ENCODE peak calls at places on chromosomes 12 and 14, in ten cellular contexts. L, X, B, G, O, D, J, Z, W and N are unnamed samples.

GRCh38 chr12:124655317-124656213 is 88.2 kb upstream of the NCOR2 start:
- DNase-seq in L (no peak), X (no peak), B (peak; percentile 29), G (peak; percentile 46), O (peak; percentile 44), D (peak; percentile 66), J (no peak), Z (no peak), W (no peak), N (peak; percentile 91)

GRCh38 chr14:106528717-106529116 is 1002.3 kb downstream of the TMEM121 start:
- DNase-seq in L (no peak), X (no peak), B (no peak), G (no peak), O (no peak), D (no peak), J (peak; percentile 19), Z (no peak), W (no peak), N (no peak)

GRCh38 chr14:94764573-94764972 is 5.3 kb downstream of the GSC start:
- DNase-seq in L (no peak), X (no peak), B (no peak), G (no peak), O (no peak), D (no peak), J (no peak), Z (no peak), W (no peak), N (no peak)

GRCh38 chr14:61466249-61466904 is 145.0 kb downstream of the PRKCH start:
- DNase-seq in L (peak; percentile 29), X (peak; percentile 34), B (peak; percentile 13), G (peak; percentile 36), O (peak; percentile 60), D (peak; percentile 16), J (no peak), Z (no peak), W (peak; percentile 69), N (peak; percentile 90)

GRCh38 chr12:59452259-59452658 is 143.6 kb upstream of the SLC16A7 start:
- DNase-seq in L (no peak), X (no peak), B (no peak), G (no peak), O (no peak), D (no peak), J (no peak), Z (no peak), W (no peak), N (no peak)

GRCh38 chr12:2813573-2814185 is 1.2 kb downstream of the ITFG2 start:
- DNase-seq in L (no peak), X (no peak), B (peak; percentile 38), G (no peak), O (peak; percentile 79), D (peak; percentile 70), J (peak; percentile 82), Z (peak; percentile 41), W (peak; percentile 69), N (no peak)

GRCh38 chr14:100780646-100781355 is 45.1 kb upstream of the MEG3 start:
- DNase-seq in L (no peak), X (no peak), B (no peak), G (no peak), O (no peak), D (no peak), J (no peak), Z (no peak), W (no peak), N (no peak)

GRCh38 chr12:48779869-48780268 is 9.0 kb downstream of the ADCY6 start:
- DNase-seq in L (no peak), X (peak; percentile 53), B (no peak), G (peak; percentile 24), O (no peak), D (no peak), J (no peak), Z (no peak), W (no peak), N (peak; percentile 86)

GRCh38 chr12:68279227-68280054 is 26.0 kb upstream of the IL22 start:
- DNase-seq in L (peak; percentile 50), X (no peak), B (no peak), G (no peak), O (no peak), D (no peak), J (no peak), Z (no peak), W (peak; percentile 5), N (no peak)

GRCh38 chr14:51651388-51652167 is at the start of gene FRMD6:
- DNase-seq in L (peak; percentile 87), X (peak; percentile 54), B (peak; percentile 79), G (peak; percentile 75), O (peak; percentile 97), D (peak; percentile 86), J (peak; percentile 88), Z (peak; percentile 68), W (peak; percentile 68), N (peak; percentile 97)

GRCh38 chr12:76866726-76867125 is 12.1 kb downstream of the CSRP2 start:
- DNase-seq in L (no peak), X (no peak), B (no peak), G (no peak), O (peak; percentile 77), D (no peak), J (peak; percentile 85), Z (no peak), W (no peak), N (no peak)

GRCh38 chr12:120254809-120255208 is 10.7 kb downstream of the PXN start:
- DNase-seq in L (no peak), X (no peak), B (no peak), G (no peak), O (no peak), D (no peak), J (no peak), Z (no peak), W (no peak), N (no peak)

GRCh38 chr12:120260607-120261006 is 4.9 kb downstream of the PXN start:
- DNase-seq in L (no peak), X (no peak), B (no peak), G (no peak), O (no peak), D (no peak), J (no peak), Z (no peak), W (no peak), N (no peak)

GRCh38 chr12:120259418-120260202 is 5.9 kb downstream of the PXN start:
- DNase-seq in L (no peak), X (no peak), B (no peak), G (peak; percentile 61), O (no peak), D (no peak), J (no peak), Z (no peak), W (no peak), N (no peak)

GRCh38 chr12:120258323-120258896 is 7.1 kb downstream of the PXN start:
- DNase-seq in L (no peak), X (no peak), B (no peak), G (no peak), O (no peak), D (no peak), J (no peak), Z (no peak), W (peak; percentile 61), N (no peak)

DNA sequence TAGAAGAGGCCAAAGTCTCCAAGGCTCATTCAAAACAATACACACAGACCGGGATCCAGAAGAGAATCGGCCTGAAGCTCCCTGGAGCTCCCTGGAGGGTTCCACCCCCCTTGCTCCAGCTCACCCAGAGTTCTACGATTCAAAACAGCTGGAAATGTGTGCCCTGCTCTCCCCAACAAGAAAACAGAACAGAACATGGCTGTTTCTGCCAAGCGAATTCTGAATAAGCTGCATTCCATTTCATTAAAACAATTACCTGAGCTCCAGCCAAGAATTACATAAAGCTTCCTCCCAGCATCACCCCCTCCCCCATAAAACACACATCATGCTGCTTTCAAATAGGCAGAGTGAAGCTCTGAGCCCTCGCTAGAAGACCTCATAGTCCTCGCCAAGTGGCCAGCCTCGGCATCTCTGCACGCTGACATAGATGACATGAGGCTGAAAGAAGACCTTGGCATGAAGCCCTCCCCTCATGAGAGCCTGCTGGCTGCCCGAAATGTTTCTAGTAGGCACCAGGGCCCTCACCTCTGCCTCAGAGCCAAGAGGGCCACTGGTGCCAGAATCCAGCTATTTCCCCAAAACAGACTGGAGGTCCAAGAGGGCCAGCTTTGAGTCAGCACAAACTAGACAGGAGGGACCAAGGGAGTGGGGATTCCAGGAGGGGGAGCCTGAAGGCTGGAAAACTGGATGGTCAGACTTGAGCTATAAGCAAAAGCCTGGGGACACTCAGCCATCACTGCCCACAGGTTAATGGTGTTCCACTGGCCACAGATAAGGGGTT is 8.3 kb downstream of the PXN start:
- DNase-seq in L (no peak), X (no peak), B (peak; percentile 47), G (peak; percentile 80), O (no peak), D (no peak), J (no peak), Z (no peak), W (no peak), N (peak; percentile 82)
- TF ChIP-seq CTCF in L (no peak), X (no peak), B (no peak), G (no peak), O (no peak), D (no peak), J (no peak), Z (no peak), W (no peak), N (no peak)

DNA sequence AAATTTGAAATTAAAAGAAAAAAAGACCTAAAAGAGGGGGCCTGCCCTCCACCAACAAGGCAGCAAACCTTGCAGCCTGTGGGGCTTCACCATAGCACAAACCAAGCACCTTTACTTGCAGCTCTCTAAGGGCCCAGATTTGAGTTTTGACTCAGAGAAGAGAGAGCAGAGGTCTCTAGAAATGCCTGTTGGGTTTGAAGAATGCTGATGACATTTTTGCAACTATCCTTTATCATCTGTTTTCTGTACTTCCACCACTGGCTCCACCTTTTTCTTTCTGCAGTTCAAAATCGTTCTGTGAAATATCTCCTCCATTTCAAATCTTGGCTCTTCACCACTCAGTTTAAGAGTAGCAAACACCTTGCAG is 83.8 kb upstream of the HMGA2 start:
- DNase-seq in L (no peak), X (no peak), B (no peak), G (no peak), O (no peak), D (no peak), J (no peak), Z (no peak), W (no peak), N (no peak)
- H3K4me3 ChIP-seq in L (no peak overlapping the region), X (no peak overlapping the region), B (no peak overlapping the region), G (no peak overlapping the region), O (peak overlapping the region; percentile 64), D (peak overlapping the region; percentile 63), J (no peak overlapping the region), Z (no peak overlapping the region), W (peak overlapping the region; percentile 66), N (peak overlapping the region; percentile 69)

GRCh38 chr14:102013669-102014200 is 49.4 kb downstream of the DYNC1H1 start:
- DNase-seq in L (no peak), X (no peak), B (no peak), G (no peak), O (no peak), D (no peak), J (no peak), Z (no peak), W (no peak), N (no peak)
- H3K36me3 ChIP-seq in L (peaks cover 63% of the 10 kb centered on the region), X (peaks cover 98% of the 10 kb centered on the region), B (peaks cover 72% of the 10 kb centered on the region), G (peaks cover 98% of the 10 kb centered on the region), O (peaks cover 13% of the 10 kb centered on the region), D (peaks cover 58% of the 10 kb centered on the region), J (peaks cover 96% of the 10 kb centered on the region), Z (peaks cover 69% of the 10 kb centered on the region), W (peaks cover 55% of the 10 kb centered on the region), N (peaks cover 84% of the 10 kb centered on the region)

GRCh38 chr12:10365716-10366433 is 24.0 kb downstream of the KLRK1 start:
- DNase-seq in L (no peak), X (no peak), B (no peak), G (no peak), O (peak; percentile 3), D (no peak), J (no peak), Z (peak; percentile 26), W (no peak), N (no peak)
- TF ChIP-seq CTCF in L (no peak), X (no peak), B (peak; percentile 9), G (no peak), O (no peak), D (peak; percentile 17), J (peak; percentile 49), Z (no peak), W (no peak), N (no peak)

GRCh38 chr14:91375748-91376452 is 41.7 kb downstream of the CCDC88C start:
- DNase-seq in L (no peak), X (no peak), B (no peak), G (no peak), O (no peak), D (no peak), J (peak; percentile 58), Z (no peak), W (no peak), N (no peak)
- H3K4me3 ChIP-seq in L (no peak overlapping the region), X (no peak overlapping the region), B (no peak overlapping the region), G (no peak overlapping the region), O (no peak overlapping the region), D (no peak overlapping the region), J (peak overlapping the region; percentile 60), Z (no peak overlapping the region), W (no peak overlapping the region), N (no peak overlapping the region)